ENCODE peak calls at places on chromosome 15, in five cellular contexts. B is GM12891, P is stomach, V is EL, Q is AG10803. R is an unnamed sample.

GRCh38 chr15:90400005-90400758 is 12.1 kb downstream of the IQGAP1 start:
- DNase-seq in B (no peak), V (no peak), P (no peak), Q (no peak), R (no peak)

GRCh38 chr15:84834969-84835368 is 17.8 kb downstream of the ALPK3 start:
- DNase-seq in B (no peak), Q (no peak), V (no peak), P (no peak), R (no peak)

GRCh38 chr15:60397772-60398445 is at the start of gene ANXA2:
- DNase-seq in V (peak; percentile 91), P (peak; percentile 87), B (peak; percentile 82), Q (peak; percentile 95), R (peak; percentile 72)

GRCh38 chr15:47764666-47765065 is 47.4 kb downstream of the SEMA6D start:
- DNase-seq in P (no peak), B (no peak), Q (no peak), V (no peak), R (no peak)

GRCh38 chr15:31476411-31476810 is 149.8 kb downstream of the KLF13 start:
- DNase-seq in B (no peak), V (no peak), Q (no peak), P (no peak), R (peak; percentile 21)

GRCh38 chr15:74174966-74175270 is 1.4 kb downstream of the ISLR start:
- DNase-seq in B (no peak), Q (no peak), V (no peak), P (no peak), R (no peak)

GRCh38 chr15:58260911-58261267 is 122.7 kb downstream of the AQP9 start:
- DNase-seq in Q (peak; percentile 5), B (no peak), V (peak; percentile 42), P (no peak), R (no peak)

GRCh38 chr15:45251888-45252287 is at the start of gene SLC28A2:
- DNase-seq in P (no peak), V (no peak), Q (no peak), B (no peak), R (no peak)

GRCh38 chr15:96553006-96553405 is 222.5 kb downstream of the NR2F2 start:
- DNase-seq in B (no peak), P (no peak), V (peak; percentile 96), Q (peak; percentile 42), R (no peak)

GRCh38 chr15:47301481-47301880 is 415.8 kb upstream of the SEMA6D start:
- DNase-seq in B (no peak), P (no peak), V (no peak), Q (no peak), R (no peak)

GRCh38 chr15:82139823-82140268 is 94.0 kb upstream of the MEX3B start:
- DNase-seq in B (no peak), P (no peak), V (peak; percentile 64), Q (peak; percentile 70), R (no peak)

GRCh38 chr15:83848315-83849050 is 194.6 kb downstream of the ADAMTSL3 start:
- DNase-seq in V (peak; percentile 59), B (no peak), P (no peak), Q (peak; percentile 89), R (no peak)

GRCh38 chr15:38127306-38127731 is 125.3 kb upstream of the SPRED1 start:
- DNase-seq in Q (no peak), P (no peak), B (no peak), V (peak; percentile 41), R (no peak)

GRCh38 chr15:32222716-32223115 is 180.4 kb downstream of the GOLGA8K start:
- DNase-seq in V (no peak), P (no peak), B (no peak), Q (no peak), R (no peak)

GRCh38 chr15:100877551-100877950 is 2.1 kb upstream of the ALDH1A3 start:
- DNase-seq in V (no peak), P (no peak), B (no peak), Q (no peak), R (no peak)

GRCh38 chr15:68191555-68191954 is 13.6 kb downstream of the CALML4 start:
- DNase-seq in P (no peak), V (no peak), Q (no peak), B (no peak), R (no peak)

GRCh38 chr15:100190675-100191074 is 151.1 kb downstream of the ADAMTS17 start:
- DNase-seq in B (no peak), Q (no peak), P (no peak), V (no peak), R (no peak)

GRCh38 chr15:74839526-74840395 is 3.2 kb downstream of the ULK3 start:
- DNase-seq in V (no peak), B (no peak), P (no peak), Q (no peak), R (no peak)

GRCh38 chr15:45326280-45326679 is 52.1 kb downstream of the GATM start:
- DNase-seq in P (no peak), Q (no peak), B (no peak), V (no peak), R (no peak)

GRCh38 chr15:34055868-34056595 is 17.0 kb upstream of the AVEN start:
- DNase-seq in P (no peak), Q (peak; percentile 82), B (no peak), V (peak; percentile 78), R (no peak)

GRCh38 chr15:75348034-75348562 is 1.3 kb downstream of the NEIL1 start:
- DNase-seq in Q (no peak), P (no peak), V (peak; percentile 15), B (no peak), R (peak; percentile 59)

GRCh38 chr15:63628123-63628822 is 31.1 kb downstream of the FBXL22 start:
- DNase-seq in Q (peak; percentile 10), P (no peak), B (no peak), V (no peak), R (no peak)

GRCh38 chr15:31557899-31558298 is 231.3 kb downstream of the KLF13 start:
- DNase-seq in B (no peak), V (no peak), Q (peak; percentile 66), P (no peak), R (no peak)

GRCh38 chr15:70497661-70498060 is 265.7 kb downstream of the UACA start:
- DNase-seq in B (no peak), P (no peak), V (no peak), Q (no peak), R (no peak)

GRCh38 chr15:58534556-58534955 is 102.8 kb downstream of the LIPC start:
- DNase-seq in B (no peak), P (no peak), Q (no peak), V (no peak), R (no peak)

GRCh38 chr15:99438691-99439523 is 126.9 kb upstream of the MEF2A start:
- DNase-seq in P (peak; percentile 18), V (no peak), B (no peak), Q (peak; percentile 17), R (peak; percentile 43)

GRCh38 chr15:69893863-69894262 is 203.9 kb downstream of the TLE3 start:
- DNase-seq in V (peak; percentile 67), Q (peak; percentile 79), B (no peak), P (no peak), R (no peak)

GRCh38 chr15:90037961-90038633 is 37.0 kb downstream of the ZNF710 start:
- DNase-seq in B (no peak), Q (no peak), P (no peak), V (peak; percentile 35), R (no peak)

GRCh38 chr15:80549712-80550111 is 145.4 kb upstream of the ABHD17C start:
- DNase-seq in B (no peak), P (no peak), V (peak; percentile 30), Q (peak; percentile 52), R (no peak)

GRCh38 chr15:79496838-79497237 is 64.7 kb downstream of the MINAR1 start:
- DNase-seq in V (no peak), P (no peak), Q (no peak), B (no peak), R (no peak)

GRCh38 chr15:100332721-100333120 is 9.1 kb downstream of the ADAMTS17 start:
- DNase-seq in B (no peak), V (no peak), Q (no peak), P (no peak), R (no peak)

GRCh38 chr15:98684441-98684840 is 36.1 kb downstream of the IGF1R start:
- DNase-seq in P (no peak), B (no peak), Q (peak; percentile 86), V (peak; percentile 70), R (no peak)

GRCh38 chr15:51841401-51842040 is 12.1 kb downstream of the TMOD3 start:
- DNase-seq in V (no peak), P (no peak), B (no peak), Q (no peak), R (no peak)

GRCh38 chr15:88255496-88256171 is 905 bp downstream of the NTRK3 start:
- DNase-seq in Q (peak; percentile 43), V (peak; percentile 52), P (no peak), B (peak; percentile 21), R (peak; percentile 76)

GRCh38 chr15:66075947-66076346 is 177.6 kb downstream of the MEGF11 start:
- DNase-seq in V (no peak), B (no peak), P (no peak), Q (no peak), R (no peak)

GRCh38 chr15:43516185-43516584 is 1.2 kb upstream of the MAP1A start:
- DNase-seq in Q (peak; percentile 80), P (no peak), B (no peak), V (peak; percentile 57), R (no peak)

GRCh38 chr15:98853593-98854420 is 153.8 kb downstream of the PGPEP1L start:
- DNase-seq in B (no peak), V (peak; percentile 31), P (no peak), Q (peak; percentile 33), R (no peak)

R was measured in ecto neural progenitor cell.